ENCODE peak calls at places on chromosomes 5 and 9, in eight cellular contexts. Q, I, O, E, P, N, S and Y are unnamed samples.

GRCh38 chr5:10762178-10762775 is 1.2 kb upstream of the DAP start:
- DNase-seq in Q (peak; percentile 44), I (no peak), O (peak; percentile 54), E (no peak), P (peak; percentile 4), N (no peak), S (no peak), Y (no peak)

GRCh38 chr5:177256296-177256695 is 47.2 kb downstream of the RAB24 start:
- DNase-seq in Q (no peak), I (no peak), O (peak; percentile 50), E (no peak), P (no peak), N (no peak), S (no peak), Y (no peak)

GRCh38 chr5:126055348-126055729 is 367.9 kb upstream of the GRAMD2B start:
- DNase-seq in Q (no peak), I (no peak), O (no peak), E (no peak), P (no peak), N (no peak), S (no peak), Y (no peak)

GRCh38 chr5:34570721-34571379 is 85.3 kb upstream of the RAI14 start:
- DNase-seq in Q (no peak), I (no peak), O (no peak), E (no peak), P (no peak), N (no peak), S (no peak), Y (no peak)

GRCh38 chr5:29085142-29085541 is 2046.8 kb upstream of the CDH9 start:
- DNase-seq in Q (no peak), I (no peak), O (no peak), E (no peak), P (no peak), N (no peak), S (no peak), Y (no peak)

GRCh38 chr9:35079041-35079425 is 709 bp downstream of the FANCG start:
- DNase-seq in Q (no peak), I (no peak), O (no peak), E (no peak), P (peak; percentile 37), N (no peak), S (no peak), Y (no peak)

GRCh38 chr9:112166176-112167140 is 8.6 kb downstream of the SUSD1 start:
- DNase-seq in Q (no peak), I (no peak), O (no peak), E (no peak), P (peak; percentile 31), N (no peak), S (no peak), Y (no peak)

GRCh38 chr5:73768-74502 is 18.0 kb upstream of the PLEKHG4B start:
- DNase-seq in Q (no peak), I (no peak), O (no peak), E (no peak), P (no peak), N (no peak), S (no peak), Y (no peak)

GRCh38 chr9:129182625-129183494 is 4.8 kb upstream of the IER5L start:
- DNase-seq in Q (peak; percentile 71), I (no peak), O (no peak), E (no peak), P (peak; percentile 87), N (no peak), S (no peak), Y (no peak)

GRCh38 chr5:96509313-96509712 is 76.3 kb upstream of the PCSK1 start:
- DNase-seq in Q (no peak), I (no peak), O (no peak), E (no peak), P (no peak), N (no peak), S (no peak), Y (no peak)

GRCh38 chr5:53360811-53361210 is 119.6 kb upstream of the FST start:
- DNase-seq in Q (no peak), I (no peak), O (no peak), E (no peak), P (no peak), N (no peak), S (no peak), Y (no peak)

GRCh38 chr5:149019562-149020140 is 43.2 kb downstream of the SH3TC2 start:
- DNase-seq in Q (no peak), I (no peak), O (no peak), E (no peak), P (no peak), N (no peak), S (no peak), Y (no peak)

GRCh38 chr5:8020861-8021514 is 152.0 kb downstream of the MTRR start:
- DNase-seq in Q (no peak), I (no peak), O (no peak), E (no peak), P (no peak), N (no peak), S (no peak), Y (no peak)
- H3K27ac ChIP-seq in Q (no peak overlapping the region), I (no peak overlapping the region), O (no peak overlapping the region), E (no peak overlapping the region), P (no peak overlapping the region), N (no peak overlapping the region), S (no peak overlapping the region), Y (no peak overlapping the region)

DNA sequence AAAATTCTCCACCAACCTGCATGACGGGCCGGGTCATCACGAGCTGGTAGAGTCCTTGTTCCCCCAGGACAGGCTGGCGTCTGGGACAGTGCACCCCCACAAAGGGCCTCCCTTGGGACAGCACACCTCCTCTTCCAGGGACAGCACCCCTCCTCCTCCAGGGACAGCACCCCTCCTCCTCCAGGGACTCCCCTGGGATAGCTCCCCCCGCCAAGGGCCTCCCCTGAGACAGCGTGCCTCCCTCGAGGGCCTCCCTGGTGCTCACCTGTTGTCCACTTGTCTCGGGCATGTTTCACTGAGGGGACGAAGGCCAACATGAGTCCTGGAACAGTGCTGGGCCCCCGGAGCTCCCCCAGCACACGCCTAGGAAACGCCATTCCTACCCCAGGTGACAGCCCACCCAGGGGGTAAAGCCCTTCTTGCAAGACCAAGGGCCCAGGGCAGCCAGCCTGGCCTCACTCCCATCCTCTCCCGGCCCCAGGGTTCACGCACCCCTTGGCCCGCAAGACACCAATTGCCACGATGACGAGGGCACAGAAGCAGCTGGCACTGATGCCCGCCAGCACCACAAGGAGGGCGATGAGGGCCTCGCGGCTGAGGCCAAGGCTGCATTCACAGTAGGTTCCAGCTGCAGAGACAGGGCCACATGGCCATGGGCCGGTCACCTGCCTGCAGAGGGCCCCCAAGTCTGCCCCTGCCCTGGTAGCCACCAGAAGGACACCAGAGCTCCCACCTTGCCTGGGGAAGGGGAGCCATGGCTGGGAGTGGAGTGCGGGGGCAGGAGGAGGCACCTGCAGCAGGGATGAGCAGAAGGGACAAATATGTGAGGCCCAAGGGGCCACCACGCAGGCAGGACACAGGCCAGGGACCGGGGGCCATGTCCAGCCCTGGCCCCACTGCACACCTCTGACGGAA is at the start of gene TMEM210:
- DNase-seq in Q (no peak), I (no peak), O (no peak), E (no peak), P (no peak), N (no peak), S (no peak), Y (no peak)
- H3K27me3 ChIP-seq in Q (peaks cover 52% of the 10 kb centered on the region), I (peaks cover 14% of the 10 kb centered on the region), O (no peaks in the 10 kb centered on the region), E (peaks cover 66% of the 10 kb centered on the region), P (peaks cover 30% of the 10 kb centered on the region), N (no peaks in the 10 kb centered on the region), S (no peaks in the 10 kb centered on the region), Y (no peaks in the 10 kb centered on the region)

GRCh38 chr5:74227081-74227480 is 413.4 kb downstream of the ENC1 start:
- DNase-seq in Q (no peak), I (no peak), O (no peak), E (no peak), P (no peak), N (no peak), S (no peak), Y (no peak)
- H3K27ac ChIP-seq in Q (no peak overlapping the region), I (no peak overlapping the region), O (no peak overlapping the region), E (no peak overlapping the region), P (no peak overlapping the region), N (no peak overlapping the region), S (no peak overlapping the region), Y (no peak overlapping the region)

GRCh38 chr5:181203093-181203711 is 1.8 kb downstream of the TRIM7 start:
- DNase-seq in Q (no peak), I (no peak), O (no peak), E (no peak), P (no peak), N (peak; percentile 59), S (no peak), Y (no peak)
- H3K27me3 ChIP-seq in Q (no peaks in the 10 kb centered on the region), I (no peaks in the 10 kb centered on the region), O (no peaks in the 10 kb centered on the region), E (no peaks in the 10 kb centered on the region), P (peaks cover 25% of the 10 kb centered on the region), N (no peaks in the 10 kb centered on the region), S (peaks cover 4% of the 10 kb centered on the region), Y (no peaks in the 10 kb centered on the region)

GRCh38 chr9:127953768-127954505 is 16.3 kb upstream of the DPM2 start:
- DNase-seq in Q (no peak), I (no peak), O (no peak), E (no peak), P (no peak), N (no peak), S (no peak), Y (peak; percentile 46)

GRCh38 chr9:127947841-127948710 is 10.4 kb upstream of the DPM2 start:
- DNase-seq in Q (no peak), I (no peak), O (no peak), E (no peak), P (no peak), N (no peak), S (no peak), Y (no peak)

GRCh38 chr9:127946728-127947127 is 9.1 kb upstream of the DPM2 start:
- DNase-seq in Q (no peak), I (no peak), O (no peak), E (no peak), P (no peak), N (no peak), S (no peak), Y (peak; percentile 23)

GRCh38 chr9:127949827-127950512 is 12.3 kb upstream of the DPM2 start:
- DNase-seq in Q (no peak), I (no peak), O (no peak), E (no peak), P (no peak), N (no peak), S (no peak), Y (peak; percentile 60)

DNA sequence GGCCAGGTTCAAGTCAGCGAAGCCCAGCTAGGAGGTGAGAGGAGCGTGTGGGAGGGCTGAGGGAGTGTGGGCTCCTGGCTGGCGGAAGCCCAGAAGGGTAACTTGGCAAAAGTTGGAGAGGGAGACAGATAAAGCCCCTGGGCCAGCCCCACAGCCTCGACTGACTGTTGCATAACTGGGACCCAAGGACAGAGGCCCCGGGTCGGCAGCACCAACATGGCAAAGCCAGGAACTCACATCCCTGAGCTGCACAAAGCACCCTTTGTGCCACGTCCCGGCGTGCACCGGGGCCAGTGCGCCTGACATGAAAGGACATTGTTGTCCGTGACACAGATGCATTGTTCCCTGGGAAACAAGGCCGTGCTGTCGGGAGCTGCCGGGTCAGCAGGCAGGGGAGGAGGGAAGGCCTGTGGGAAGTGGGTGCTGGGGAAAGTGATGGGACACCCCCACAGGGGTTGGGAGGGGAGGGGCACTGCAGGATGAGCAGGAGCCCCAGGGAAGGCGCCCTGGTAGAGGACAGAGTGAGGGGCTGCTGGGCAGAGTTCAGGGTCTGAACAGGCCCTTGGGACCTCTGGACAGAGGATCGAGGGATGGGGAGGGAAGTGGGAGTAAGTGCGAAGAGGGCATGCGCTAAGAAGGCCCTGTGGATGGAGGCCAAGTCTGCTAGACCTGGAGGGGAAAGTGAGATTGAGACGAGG is 13.0 kb upstream of the DPM2 start:
- DNase-seq in Q (no peak), I (no peak), O (no peak), E (no peak), P (no peak), N (no peak), S (no peak), Y (peak; percentile 80)
- H3K27ac ChIP-seq in Q (no peak overlapping the region), I (peak overlapping the region; percentile 19), O (peak overlapping the region; percentile 84), E (peak overlapping the region; percentile 64), P (no peak overlapping the region), N (no peak overlapping the region), S (no peak overlapping the region), Y (peak overlapping the region; percentile 68)